ENCODE peak calls at places on chromosome 18, in five cellular contexts. One of them, this sample, is unnamed.
A peak's percentile ranks its signal among the peaks of the same experiment; 100 is the strongest.

GRCh38 chr18:36809590-36810381 is 19.0 kb downstream of the TPGS2 start:
- DNase-seq in iPS-NIHi11: peak; percentile 84
- DNase-seq in SK-N-SH: peak; percentile 76
- DNase-seq in hippocampal formation: peak; percentile 84
- DNase-seq in natural killer cell: no peak
- DNase-seq in this sample: peak; percentile 33

GRCh38 chr18:7367336-7367735 is 136.4 kb downstream of the LRRC30 start:
- DNase-seq in iPS-NIHi11: peak; percentile 21
- DNase-seq in SK-N-SH: no peak
- DNase-seq in hippocampal formation: no peak
- DNase-seq in natural killer cell: no peak
- DNase-seq in this sample: no peak

GRCh38 chr18:76593838-76594237 is 98.8 kb upstream of the ZNF516 start:
- DNase-seq in iPS-NIHi11: no peak
- DNase-seq in SK-N-SH: no peak
- DNase-seq in hippocampal formation: no peak
- DNase-seq in natural killer cell: no peak
- DNase-seq in this sample: no peak

GRCh38 chr18:8744038-8744437 is 38.7 kb downstream of the MTCL1 start:
- DNase-seq in iPS-NIHi11: no peak
- DNase-seq in SK-N-SH: no peak
- DNase-seq in hippocampal formation: no peak
- DNase-seq in natural killer cell: no peak
- DNase-seq in this sample: no peak

GRCh38 chr18:57780318-57781127 is 22.6 kb downstream of the ATP8B1 start:
- DNase-seq in iPS-NIHi11: peak; percentile 37
- DNase-seq in SK-N-SH: no peak
- DNase-seq in hippocampal formation: no peak
- DNase-seq in natural killer cell: no peak
- DNase-seq in this sample: no peak

GRCh38 chr18:11327656-11328055 is 178.3 kb upstream of the PIEZO2 start:
- DNase-seq in iPS-NIHi11: no peak
- DNase-seq in SK-N-SH: no peak
- DNase-seq in hippocampal formation: no peak
- DNase-seq in natural killer cell: no peak
- DNase-seq in this sample: no peak

GRCh38 chr18:47036298-47036874 is 965 bp upstream of the ELOA2 start:
- DNase-seq in iPS-NIHi11: peak; percentile 39
- DNase-seq in SK-N-SH: peak; percentile 52
- DNase-seq in hippocampal formation: no peak
- DNase-seq in natural killer cell: no peak
- DNase-seq in this sample: no peak

GRCh38 chr18:48946329-48946835 is 4.4 kb downstream of the SMAD7 start:
- DNase-seq in iPS-NIHi11: no peak
- DNase-seq in SK-N-SH: peak; percentile 82
- DNase-seq in hippocampal formation: no peak
- DNase-seq in natural killer cell: no peak
- DNase-seq in this sample: no peak

GRCh38 chr18:32379891-32380290 is 90.8 kb downstream of the GAREM1 start:
- DNase-seq in iPS-NIHi11: no peak
- DNase-seq in SK-N-SH: no peak
- DNase-seq in hippocampal formation: no peak
- DNase-seq in natural killer cell: no peak
- DNase-seq in this sample: no peak

GRCh38 chr18:3118195-3119010 is 101.4 kb downstream of the MYOM1 start:
- DNase-seq in iPS-NIHi11: no peak
- DNase-seq in SK-N-SH: no peak
- DNase-seq in hippocampal formation: no peak
- DNase-seq in natural killer cell: no peak
- DNase-seq in this sample: no peak

GRCh38 chr18:58991127-58991798 is 126.6 kb downstream of the ZNF532 start:
- DNase-seq in iPS-NIHi11: no peak
- DNase-seq in SK-N-SH: no peak
- DNase-seq in hippocampal formation: no peak
- DNase-seq in natural killer cell: no peak
- DNase-seq in this sample: no peak

GRCh38 chr18:54359233-54359632 is 1.5 kb downstream of the C18orf54 start:
- DNase-seq in iPS-NIHi11: no peak
- DNase-seq in SK-N-SH: no peak
- DNase-seq in hippocampal formation: no peak
- DNase-seq in natural killer cell: no peak
- DNase-seq in this sample: no peak

GRCh38 chr18:47594063-47594462 is 336.4 kb downstream of the SMAD2 start:
- DNase-seq in iPS-NIHi11: no peak
- DNase-seq in SK-N-SH: peak; percentile 51
- DNase-seq in hippocampal formation: no peak
- DNase-seq in natural killer cell: no peak
- DNase-seq in this sample: no peak

GRCh38 chr18:79609841-79610281 is 69.7 kb upstream of the CTDP1 start:
- DNase-seq in iPS-NIHi11: no peak
- DNase-seq in SK-N-SH: no peak
- DNase-seq in hippocampal formation: no peak
- DNase-seq in natural killer cell: no peak
- DNase-seq in this sample: no peak

GRCh38 chr18:79507076-79507545 is 111.4 kb downstream of the NFATC1 start:
- DNase-seq in iPS-NIHi11: no peak
- DNase-seq in SK-N-SH: peak; percentile 29
- DNase-seq in hippocampal formation: no peak
- DNase-seq in natural killer cell: no peak
- DNase-seq in this sample: no peak

GRCh38 chr18:74456409-74457042 is 582 bp downstream of the DIPK1C start:
- DNase-seq in iPS-NIHi11: no peak
- DNase-seq in SK-N-SH: no peak
- DNase-seq in hippocampal formation: no peak
- DNase-seq in natural killer cell: no peak
- DNase-seq in this sample: no peak

GRCh38 chr18:39951321-39951720 is 2003.7 kb upstream of the PIK3C3 start:
- DNase-seq in iPS-NIHi11: no peak
- DNase-seq in SK-N-SH: no peak
- DNase-seq in hippocampal formation: no peak
- DNase-seq in natural killer cell: no peak
- DNase-seq in this sample: no peak

GRCh38 chr18:52200891-52201663 is 138.9 kb upstream of the DCC start:
- DNase-seq in iPS-NIHi11: no peak
- DNase-seq in SK-N-SH: no peak
- DNase-seq in hippocampal formation: no peak
- DNase-seq in natural killer cell: no peak
- DNase-seq in this sample: no peak

GRCh38 chr18:59560556-59560955 is 136.7 kb downstream of the CCBE1 start:
- DNase-seq in iPS-NIHi11: no peak
- DNase-seq in SK-N-SH: no peak
- DNase-seq in hippocampal formation: no peak
- DNase-seq in natural killer cell: no peak
- DNase-seq in this sample: no peak

GRCh38 chr18:58324824-58325520 is 280.9 kb downstream of the NEDD4L start:
- DNase-seq in iPS-NIHi11: no peak
- DNase-seq in SK-N-SH: no peak
- DNase-seq in hippocampal formation: no peak
- DNase-seq in natural killer cell: no peak
- DNase-seq in this sample: no peak

GRCh38 chr18:6729247-6730091 is at the start of gene ARHGAP28:
- DNase-seq in iPS-NIHi11: peak; percentile 83
- DNase-seq in SK-N-SH: peak; percentile 89
- DNase-seq in hippocampal formation: no peak
- DNase-seq in natural killer cell: no peak
- DNase-seq in this sample: peak; percentile 5

GRCh38 chr18:63043516-63043915 is 276.1 kb downstream of the BCL2 start:
- DNase-seq in iPS-NIHi11: no peak
- DNase-seq in SK-N-SH: no peak
- DNase-seq in hippocampal formation: no peak
- DNase-seq in natural killer cell: no peak
- DNase-seq in this sample: no peak

GRCh38 chr18:39620551-39621168 is 2055.1 kb upstream of the CELF4 start:
- DNase-seq in iPS-NIHi11: no peak
- DNase-seq in SK-N-SH: no peak
- DNase-seq in hippocampal formation: no peak
- DNase-seq in natural killer cell: no peak
- DNase-seq in this sample: no peak

This sample was measured in amygdala.